ENCODE peak calls at places on chromosomes 1 and 21, in six cellular contexts. One of them, this sample, is unnamed.

GRCh38 chr1:92834617-92835016 is 2.8 kb downstream of the RPL5 start:
- DNase-seq in prostate gland: no peak
- DNase-seq in HCT116: no peak
- DNase-seq in breast epithelium: no peak
- DNase-seq in endothelial cell of umbilical vein: no peak
- DNase-seq in transverse colon: no peak
- DNase-seq in this sample: no peak

GRCh38 chr1:209412036-209412435 is 171.5 kb upstream of the CAMK1G start:
- DNase-seq in breast epithelium: peak; percentile 65
- DNase-seq in prostate gland: no peak
- DNase-seq in endothelial cell of umbilical vein: no peak
- DNase-seq in transverse colon: no peak
- DNase-seq in HCT116: no peak
- DNase-seq in this sample: no peak

GRCh38 chr1:201214461-201214860 is 23.8 kb downstream of the IGFN1 start:
- DNase-seq in transverse colon: no peak
- DNase-seq in HCT116: no peak
- DNase-seq in prostate gland: no peak
- DNase-seq in breast epithelium: no peak
- DNase-seq in endothelial cell of umbilical vein: no peak
- DNase-seq in this sample: no peak

GRCh38 chr1:67674260-67675011 is 10.6 kb upstream of the GADD45A start:
- DNase-seq in transverse colon: peak; percentile 24
- DNase-seq in endothelial cell of umbilical vein: peak; percentile 96
- DNase-seq in prostate gland: peak; percentile 38
- DNase-seq in HCT116: no peak
- DNase-seq in breast epithelium: peak; percentile 30
- DNase-seq in this sample: no peak

GRCh38 chr1:45244660-45245059 is 38.3 kb upstream of the ZSWIM5 start:
- DNase-seq in HCT116: no peak
- DNase-seq in transverse colon: no peak
- DNase-seq in prostate gland: no peak
- DNase-seq in breast epithelium: no peak
- DNase-seq in endothelial cell of umbilical vein: no peak
- DNase-seq in this sample: no peak

GRCh38 chr1:29800522-29800956 is 564.2 kb downstream of the PTPRU start:
- DNase-seq in endothelial cell of umbilical vein: no peak
- DNase-seq in prostate gland: no peak
- DNase-seq in breast epithelium: peak; percentile 31
- DNase-seq in HCT116: peak; percentile 16
- DNase-seq in transverse colon: no peak
- DNase-seq in this sample: no peak

GRCh38 chr1:85274969-85275453 is 1.4 kb downstream of the BCL10 start:
- DNase-seq in breast epithelium: no peak
- DNase-seq in transverse colon: no peak
- DNase-seq in prostate gland: no peak
- DNase-seq in HCT116: no peak
- DNase-seq in endothelial cell of umbilical vein: peak; percentile 94
- DNase-seq in this sample: no peak

GRCh38 chr1:183590225-183591191 is at the start of gene NCF2:
- DNase-seq in breast epithelium: no peak
- DNase-seq in HCT116: no peak
- DNase-seq in endothelial cell of umbilical vein: no peak
- DNase-seq in prostate gland: no peak
- DNase-seq in transverse colon: peak; percentile 42
- DNase-seq in this sample: peak; percentile 49

GRCh38 chr1:107057197-107058133 is 991 bp downstream of the PRMT6 start:
- DNase-seq in breast epithelium: peak; percentile 23
- DNase-seq in prostate gland: peak; percentile 60
- DNase-seq in HCT116: no peak
- DNase-seq in endothelial cell of umbilical vein: peak; percentile 72
- DNase-seq in transverse colon: peak; percentile 68
- DNase-seq in this sample: peak; percentile 16

GRCh38 chr1:25458550-25459298 is 28.0 kb downstream of the MACO1 start:
- DNase-seq in prostate gland: peak; percentile 57
- DNase-seq in endothelial cell of umbilical vein: no peak
- DNase-seq in transverse colon: no peak
- DNase-seq in HCT116: no peak
- DNase-seq in breast epithelium: no peak
- DNase-seq in this sample: no peak

GRCh38 chr1:93448983-93449805 is 1.3 kb downstream of the FNBP1L start:
- DNase-seq in prostate gland: peak; percentile 33
- DNase-seq in transverse colon: peak; percentile 70
- DNase-seq in endothelial cell of umbilical vein: peak; percentile 41
- DNase-seq in breast epithelium: peak; percentile 38
- DNase-seq in HCT116: no peak
- DNase-seq in this sample: no peak

GRCh38 chr1:35369922-35370671 is 101.6 kb downstream of the ZMYM4 start:
- DNase-seq in HCT116: no peak
- DNase-seq in transverse colon: peak; percentile 33
- DNase-seq in prostate gland: no peak
- DNase-seq in endothelial cell of umbilical vein: peak; percentile 94
- DNase-seq in breast epithelium: no peak
- DNase-seq in this sample: no peak

GRCh38 chr1:37448185-37448584 is 26.2 kb upstream of the ZC3H12A start:
- DNase-seq in HCT116: no peak
- DNase-seq in breast epithelium: no peak
- DNase-seq in endothelial cell of umbilical vein: no peak
- DNase-seq in prostate gland: no peak
- DNase-seq in transverse colon: no peak
- DNase-seq in this sample: no peak

GRCh38 chr1:220962031-220962751 is 82.9 kb downstream of the HLX start:
- DNase-seq in HCT116: no peak
- DNase-seq in transverse colon: no peak
- DNase-seq in breast epithelium: no peak
- DNase-seq in endothelial cell of umbilical vein: no peak
- DNase-seq in prostate gland: no peak
- DNase-seq in this sample: no peak

GRCh38 chr1:226425431-226426031 is 17.6 kb upstream of the PARP1 start:
- DNase-seq in transverse colon: no peak
- DNase-seq in prostate gland: no peak
- DNase-seq in HCT116: no peak
- DNase-seq in breast epithelium: no peak
- DNase-seq in endothelial cell of umbilical vein: no peak
- DNase-seq in this sample: no peak

GRCh38 chr1:3023994-3024393 is 2.7 kb downstream of the ACTRT2 start:
- DNase-seq in transverse colon: no peak
- DNase-seq in breast epithelium: no peak
- DNase-seq in endothelial cell of umbilical vein: no peak
- DNase-seq in HCT116: no peak
- DNase-seq in prostate gland: no peak
- DNase-seq in this sample: no peak

GRCh38 chr1:156486421-156487344 is 13.9 kb downstream of the MEF2D start:
- DNase-seq in breast epithelium: no peak
- DNase-seq in HCT116: no peak
- DNase-seq in transverse colon: no peak
- DNase-seq in prostate gland: no peak
- DNase-seq in endothelial cell of umbilical vein: no peak
- DNase-seq in this sample: no peak

DNA sequence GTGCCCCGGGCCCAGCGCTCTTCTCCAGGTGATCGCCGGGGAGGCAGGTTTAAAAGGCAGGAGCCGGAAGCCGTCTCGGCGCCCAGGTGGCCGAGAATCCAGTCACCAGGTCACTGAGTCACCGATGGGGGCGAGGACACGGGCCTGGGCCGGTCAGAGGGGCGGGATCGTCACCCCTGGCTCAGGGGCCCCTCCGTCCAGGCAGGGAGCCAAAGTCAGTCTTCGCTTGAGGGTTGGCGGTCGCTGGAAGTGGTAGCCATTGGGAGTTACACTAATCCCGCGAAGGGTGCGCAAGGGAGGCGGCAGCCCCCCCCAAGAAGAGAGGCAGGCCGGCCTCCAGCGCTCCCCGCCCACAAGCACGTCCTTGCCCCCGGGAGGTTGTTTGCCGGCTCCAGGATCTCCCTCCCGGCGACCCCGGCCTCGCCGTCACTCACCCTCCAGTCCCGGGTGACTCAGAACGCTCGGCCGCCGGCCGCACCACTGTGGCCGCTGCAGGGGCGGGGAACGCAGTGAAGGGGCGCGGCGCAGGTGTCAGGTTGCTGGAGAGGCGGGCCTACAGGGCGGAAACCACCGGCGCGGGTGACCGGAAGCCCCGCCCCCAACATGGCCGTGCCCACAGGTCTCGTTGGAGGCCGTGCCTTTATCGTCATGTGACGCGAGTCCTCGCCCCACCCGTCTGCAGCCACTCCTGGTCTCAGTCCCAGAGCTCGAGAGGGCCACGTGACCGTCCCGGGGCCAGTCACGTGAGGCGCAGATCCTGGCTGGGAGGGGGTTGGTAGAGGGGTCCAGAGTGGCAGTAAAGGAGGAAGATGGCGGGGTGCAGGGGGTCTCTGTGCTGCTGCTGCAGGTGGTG is at the start of the genes CLCN6 and MTHFR:
- DNase-seq in prostate gland: peak; percentile 100
- DNase-seq in transverse colon: peak; percentile 100
- DNase-seq in breast epithelium: peak; percentile 99
- DNase-seq in endothelial cell of umbilical vein: peak; percentile 100
- DNase-seq in HCT116: peak; percentile 97
- DNase-seq in this sample: peak; percentile 98
- TF ChIP-seq POLR2AphosphoS5 in prostate gland: peak; percentile 98
- TF ChIP-seq POLR2AphosphoS5 in transverse colon: peak; percentile 99
- TF ChIP-seq POLR2AphosphoS5 in breast epithelium: peak; percentile 95
- TF ChIP-seq POLR2AphosphoS5 in endothelial cell of umbilical vein: peak; percentile 74
- TF ChIP-seq POLR2AphosphoS5 in HCT116: peak; percentile 75
- TF ChIP-seq POLR2AphosphoS5 in this sample: peak; percentile 52

GRCh38 chr1:161506336-161507223 is 1.3 kb downstream of the FCGR2A start:
- DNase-seq in HCT116: no peak
- DNase-seq in prostate gland: no peak
- DNase-seq in transverse colon: no peak
- DNase-seq in breast epithelium: no peak
- DNase-seq in endothelial cell of umbilical vein: peak; percentile 32
- DNase-seq in this sample: no peak
- TF ChIP-seq POLR2A in HCT116: no peak
- TF ChIP-seq POLR2A in prostate gland: no peak
- TF ChIP-seq POLR2A in transverse colon: no peak
- TF ChIP-seq POLR2A in breast epithelium: no peak
- TF ChIP-seq POLR2A in endothelial cell of umbilical vein: no peak
- TF ChIP-seq POLR2A in this sample: no peak

GRCh38 chr1:13893456-13893855 is 193.5 kb downstream of the PRDM2 start:
- DNase-seq in HCT116: no peak
- DNase-seq in endothelial cell of umbilical vein: no peak
- DNase-seq in prostate gland: no peak
- DNase-seq in transverse colon: peak; percentile 19
- DNase-seq in breast epithelium: no peak
- DNase-seq in this sample: no peak
- TF ChIP-seq POLR2AphosphoS5 in HCT116: no peak
- TF ChIP-seq POLR2AphosphoS5 in endothelial cell of umbilical vein: no peak
- TF ChIP-seq POLR2AphosphoS5 in prostate gland: no peak
- TF ChIP-seq POLR2AphosphoS5 in transverse colon: no peak
- TF ChIP-seq POLR2AphosphoS5 in breast epithelium: no peak
- TF ChIP-seq POLR2AphosphoS5 in this sample: no peak

GRCh38 chr21:28601708-28602107 is 391.0 kb downstream of the LTN1 start:
- DNase-seq in transverse colon: no peak
- DNase-seq in prostate gland: no peak
- DNase-seq in HCT116: no peak
- DNase-seq in endothelial cell of umbilical vein: no peak
- DNase-seq in breast epithelium: no peak
- DNase-seq in this sample: no peak

GRCh38 chr21:28592205-28592845 is 400.4 kb downstream of the LTN1 start:
- DNase-seq in breast epithelium: no peak
- DNase-seq in prostate gland: no peak
- DNase-seq in transverse colon: no peak
- DNase-seq in endothelial cell of umbilical vein: no peak
- DNase-seq in HCT116: no peak
- DNase-seq in this sample: no peak

GRCh38 chr21:28602581-28602980 is 390.1 kb downstream of the LTN1 start:
- DNase-seq in endothelial cell of umbilical vein: no peak
- DNase-seq in transverse colon: no peak
- DNase-seq in HCT116: no peak
- DNase-seq in breast epithelium: no peak
- DNase-seq in prostate gland: no peak
- DNase-seq in this sample: no peak

DNA sequence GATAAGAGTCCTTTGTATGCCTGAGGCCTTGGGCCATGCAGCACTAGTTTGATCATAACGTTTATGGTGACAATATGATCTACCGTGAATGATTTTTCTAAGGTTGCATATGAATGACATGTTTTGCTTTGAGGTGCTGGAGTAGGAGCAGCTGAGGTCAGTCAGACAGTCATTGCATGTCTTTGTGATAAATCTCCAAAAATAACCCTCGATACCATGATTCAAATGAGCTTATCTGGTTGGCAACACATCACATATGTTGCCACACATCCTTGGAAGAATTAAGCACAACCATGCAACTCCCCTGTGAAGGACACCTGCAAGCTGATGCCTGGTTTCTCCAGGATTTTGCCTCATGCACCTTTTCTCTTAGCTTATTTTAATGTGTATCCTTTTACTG is 394.5 kb downstream of the LTN1 start:
- DNase-seq in transverse colon: no peak
- DNase-seq in HCT116: no peak
- DNase-seq in prostate gland: no peak
- DNase-seq in breast epithelium: no peak
- DNase-seq in endothelial cell of umbilical vein: no peak
- DNase-seq in this sample: no peak
- TF ChIP-seq POLR2A in transverse colon: no peak
- TF ChIP-seq POLR2A in HCT116: no peak
- TF ChIP-seq POLR2A in prostate gland: no peak
- TF ChIP-seq POLR2A in breast epithelium: no peak
- TF ChIP-seq POLR2A in endothelial cell of umbilical vein: no peak
- TF ChIP-seq POLR2A in this sample: no peak

GRCh38 chr1:154446292-154446691 is 41.1 kb downstream of the IL6R start:
- DNase-seq in transverse colon: no peak
- DNase-seq in HCT116: no peak
- DNase-seq in breast epithelium: no peak
- DNase-seq in prostate gland: no peak
- DNase-seq in endothelial cell of umbilical vein: no peak
- DNase-seq in this sample: no peak
- TF ChIP-seq POLR2AphosphoS5 in transverse colon: peak; percentile 41
- TF ChIP-seq POLR2AphosphoS5 in HCT116: no peak
- TF ChIP-seq POLR2AphosphoS5 in breast epithelium: no peak
- TF ChIP-seq POLR2AphosphoS5 in prostate gland: no peak
- TF ChIP-seq POLR2AphosphoS5 in endothelial cell of umbilical vein: no peak
- TF ChIP-seq POLR2AphosphoS5 in this sample: no peak

GRCh38 chr1:9900142-9901043 is 9.7 kb downstream of the CTNNBIP1 start:
- DNase-seq in transverse colon: peak; percentile 71
- DNase-seq in endothelial cell of umbilical vein: peak; percentile 29
- DNase-seq in breast epithelium: no peak
- DNase-seq in prostate gland: peak; percentile 78
- DNase-seq in HCT116: no peak
- DNase-seq in this sample: no peak
- TF ChIP-seq POLR2A in transverse colon: peak; percentile 31
- TF ChIP-seq POLR2A in endothelial cell of umbilical vein: no peak
- TF ChIP-seq POLR2A in breast epithelium: no peak
- TF ChIP-seq POLR2A in prostate gland: peak; percentile 43
- TF ChIP-seq POLR2A in HCT116: no peak
- TF ChIP-seq POLR2A in this sample: no peak

GRCh38 chr1:178494569-178494971 is 2.2 kb downstream of the CLEC20A start:
- DNase-seq in transverse colon: no peak
- DNase-seq in breast epithelium: no peak
- DNase-seq in HCT116: no peak
- DNase-seq in prostate gland: no peak
- DNase-seq in endothelial cell of umbilical vein: no peak
- DNase-seq in this sample: no peak
- TF ChIP-seq POLR2AphosphoS5 in transverse colon: no peak
- TF ChIP-seq POLR2AphosphoS5 in breast epithelium: no peak
- TF ChIP-seq POLR2AphosphoS5 in HCT116: no peak
- TF ChIP-seq POLR2AphosphoS5 in prostate gland: no peak
- TF ChIP-seq POLR2AphosphoS5 in endothelial cell of umbilical vein: no peak
- TF ChIP-seq POLR2AphosphoS5 in this sample: no peak

This sample was measured in GM12891.